ENCODE peak calls at places on chromosomes 1 and 21, in seven cellular contexts. One of them, this sample, is unnamed.

GRCh38 chr1:93804412-93804811 is 74.6 kb downstream of the DNTTIP2 start:
- DNase-seq in lower lobe of right lung: no peak
- DNase-seq in IMR-90: peak; percentile 95
- DNase-seq in adrenal gland: no peak
- DNase-seq in hepatocyte: no peak
- DNase-seq in left ventricle myocardium inferior: no peak
- DNase-seq in colonic mucosa: no peak
- DNase-seq in this sample: peak; percentile 92

GRCh38 chr1:91901231-91901630 is 15.3 kb upstream of the TGFBR3 start:
- DNase-seq in lower lobe of right lung: no peak
- DNase-seq in IMR-90: peak; percentile 66
- DNase-seq in adrenal gland: no peak
- DNase-seq in hepatocyte: no peak
- DNase-seq in left ventricle myocardium inferior: no peak
- DNase-seq in colonic mucosa: no peak
- DNase-seq in this sample: no peak

GRCh38 chr1:225875044-225875822 is 6.9 kb downstream of the TMEM63A start:
- DNase-seq in lower lobe of right lung: peak; percentile 79
- DNase-seq in IMR-90: no peak
- DNase-seq in adrenal gland: no peak
- DNase-seq in hepatocyte: peak; percentile 83
- DNase-seq in left ventricle myocardium inferior: no peak
- DNase-seq in colonic mucosa: peak; percentile 80
- DNase-seq in this sample: no peak

GRCh38 chr1:39574646-39575045 is 1.9 kb downstream of the PABPC4 start:
- DNase-seq in lower lobe of right lung: no peak
- DNase-seq in IMR-90: peak; percentile 35
- DNase-seq in adrenal gland: peak; percentile 52
- DNase-seq in hepatocyte: peak; percentile 39
- DNase-seq in left ventricle myocardium inferior: no peak
- DNase-seq in colonic mucosa: peak; percentile 52
- DNase-seq in this sample: peak; percentile 19

GRCh38 chr1:244207042-244207934 is 156.2 kb downstream of the ZBTB18 start:
- DNase-seq in lower lobe of right lung: no peak
- DNase-seq in IMR-90: peak; percentile 57
- DNase-seq in adrenal gland: no peak
- DNase-seq in hepatocyte: no peak
- DNase-seq in left ventricle myocardium inferior: peak; percentile 37
- DNase-seq in colonic mucosa: no peak
- DNase-seq in this sample: peak; percentile 76

GRCh38 chr1:171366099-171366498 is 52.1 kb downstream of the FMO4 start:
- DNase-seq in lower lobe of right lung: no peak
- DNase-seq in IMR-90: no peak
- DNase-seq in adrenal gland: no peak
- DNase-seq in hepatocyte: peak; percentile 34
- DNase-seq in left ventricle myocardium inferior: no peak
- DNase-seq in colonic mucosa: no peak
- DNase-seq in this sample: peak; percentile 88

GRCh38 chr1:77929806-77930205 is 41.4 kb downstream of the NEXN start:
- DNase-seq in lower lobe of right lung: no peak
- DNase-seq in IMR-90: peak; percentile 36
- DNase-seq in adrenal gland: no peak
- DNase-seq in hepatocyte: no peak
- DNase-seq in left ventricle myocardium inferior: no peak
- DNase-seq in colonic mucosa: no peak
- DNase-seq in this sample: no peak

GRCh38 chr1:118649406-118649805 is 338.7 kb downstream of the TBX15 start:
- DNase-seq in lower lobe of right lung: no peak
- DNase-seq in IMR-90: no peak
- DNase-seq in adrenal gland: no peak
- DNase-seq in hepatocyte: no peak
- DNase-seq in left ventricle myocardium inferior: no peak
- DNase-seq in colonic mucosa: no peak
- DNase-seq in this sample: no peak

GRCh38 chr1:34236089-34236488 is 59.4 kb downstream of the C1orf94 start:
- DNase-seq in lower lobe of right lung: no peak
- DNase-seq in IMR-90: no peak
- DNase-seq in adrenal gland: no peak
- DNase-seq in hepatocyte: peak; percentile 33
- DNase-seq in left ventricle myocardium inferior: no peak
- DNase-seq in colonic mucosa: no peak
- DNase-seq in this sample: no peak

GRCh38 chr1:179107706-179108629 is 26.1 kb downstream of the TOR3A start:
- DNase-seq in lower lobe of right lung: no peak
- DNase-seq in IMR-90: no peak
- DNase-seq in adrenal gland: no peak
- DNase-seq in hepatocyte: no peak
- DNase-seq in left ventricle myocardium inferior: no peak
- DNase-seq in colonic mucosa: no peak
- DNase-seq in this sample: no peak

GRCh38 chr1:53398091-53398490 is 61.1 kb upstream of the DMRTB1 start:
- DNase-seq in lower lobe of right lung: no peak
- DNase-seq in IMR-90: peak; percentile 32
- DNase-seq in adrenal gland: no peak
- DNase-seq in hepatocyte: no peak
- DNase-seq in left ventricle myocardium inferior: no peak
- DNase-seq in colonic mucosa: no peak
- DNase-seq in this sample: no peak

GRCh38 chr1:240417317-240417716 is 194.6 kb downstream of the GREM2 start:
- DNase-seq in lower lobe of right lung: no peak
- DNase-seq in IMR-90: peak; percentile 14
- DNase-seq in adrenal gland: no peak
- DNase-seq in hepatocyte: no peak
- DNase-seq in left ventricle myocardium inferior: no peak
- DNase-seq in colonic mucosa: no peak
- DNase-seq in this sample: no peak

GRCh38 chr1:12544357-12544756 is 73.7 kb downstream of the DHRS3 start:
- DNase-seq in lower lobe of right lung: peak; percentile 5
- DNase-seq in IMR-90: no peak
- DNase-seq in adrenal gland: no peak
- DNase-seq in hepatocyte: no peak
- DNase-seq in left ventricle myocardium inferior: no peak
- DNase-seq in colonic mucosa: no peak
- DNase-seq in this sample: no peak

GRCh38 chr1:23358310-23358709 is 11.3 kb downstream of the ZNF436 start:
- DNase-seq in lower lobe of right lung: no peak
- DNase-seq in IMR-90: no peak
- DNase-seq in adrenal gland: no peak
- DNase-seq in hepatocyte: no peak
- DNase-seq in left ventricle myocardium inferior: no peak
- DNase-seq in colonic mucosa: no peak
- DNase-seq in this sample: no peak
- H3K9me3 ChIP-seq in lower lobe of right lung: peaks cover 36% of the 10 kb centered on the region
- H3K9me3 ChIP-seq in IMR-90: peaks cover 37% of the 10 kb centered on the region
- H3K9me3 ChIP-seq in adrenal gland: peaks cover 34% of the 10 kb centered on the region
- H3K9me3 ChIP-seq in hepatocyte: peaks cover 44% of the 10 kb centered on the region
- H3K9me3 ChIP-seq in left ventricle myocardium inferior: peaks cover 49% of the 10 kb centered on the region
- H3K9me3 ChIP-seq in colonic mucosa: peaks cover 22% of the 10 kb centered on the region
- H3K9me3 ChIP-seq in this sample: peaks cover 14% of the 10 kb centered on the region

GRCh38 chr1:193431265-193431977 is 245.0 kb upstream of the B3GALT2 start:
- DNase-seq in lower lobe of right lung: no peak
- DNase-seq in IMR-90: no peak
- DNase-seq in adrenal gland: no peak
- DNase-seq in hepatocyte: no peak
- DNase-seq in left ventricle myocardium inferior: no peak
- DNase-seq in colonic mucosa: peak; percentile 69
- DNase-seq in this sample: no peak
- H3K9me3 ChIP-seq in lower lobe of right lung: peaks cover 16% of the 10 kb centered on the region
- H3K9me3 ChIP-seq in IMR-90: peaks cover 13% of the 10 kb centered on the region
- H3K9me3 ChIP-seq in adrenal gland: peaks cover 7% of the 10 kb centered on the region
- H3K9me3 ChIP-seq in hepatocyte: no peaks in the 10 kb centered on the region
- H3K9me3 ChIP-seq in left ventricle myocardium inferior: peaks cover 24% of the 10 kb centered on the region
- H3K9me3 ChIP-seq in colonic mucosa: no peaks in the 10 kb centered on the region
- H3K9me3 ChIP-seq in this sample: no peaks in the 10 kb centered on the region

DNA sequence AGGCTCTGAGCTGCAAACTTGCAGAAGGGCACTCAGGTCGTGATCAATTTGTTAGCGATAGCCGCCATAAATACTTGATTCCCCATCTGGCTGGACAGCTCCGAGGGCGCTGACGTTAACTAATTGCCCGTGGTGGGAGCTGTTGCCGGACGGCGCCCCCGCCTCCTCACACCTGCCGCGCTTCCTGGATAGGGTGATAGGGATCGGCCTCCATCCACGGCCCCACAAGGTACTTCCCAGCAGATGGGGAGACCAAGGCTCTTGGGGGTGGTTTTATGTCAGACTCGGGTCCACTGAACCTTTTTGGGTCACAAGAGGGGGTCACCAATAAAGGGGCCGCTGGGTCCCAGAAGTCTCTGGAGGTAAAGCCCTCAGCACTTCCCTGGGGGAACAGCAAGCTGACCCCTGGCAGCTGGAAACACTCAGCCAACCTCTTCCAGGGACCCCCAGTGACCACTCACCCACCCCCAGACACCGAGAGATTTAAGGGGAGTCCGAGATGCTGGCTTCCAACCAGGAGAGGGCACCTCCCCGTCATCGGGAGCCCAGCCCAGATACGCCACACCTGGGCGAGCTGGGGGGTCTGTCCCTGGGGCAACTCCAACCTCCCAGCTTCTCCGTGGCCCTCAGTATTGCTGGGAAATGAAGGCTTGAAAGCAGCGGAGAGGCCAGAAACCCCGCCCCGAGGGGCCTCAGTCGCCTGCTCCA is 61.1 kb upstream of the TTC34 start:
- DNase-seq in lower lobe of right lung: peak; percentile 40
- DNase-seq in IMR-90: no peak
- DNase-seq in adrenal gland: no peak
- DNase-seq in hepatocyte: no peak
- DNase-seq in left ventricle myocardium inferior: no peak
- DNase-seq in colonic mucosa: no peak
- DNase-seq in this sample: no peak
- H3K9me3 ChIP-seq in lower lobe of right lung: no peaks in the 10 kb centered on the region
- H3K9me3 ChIP-seq in IMR-90: peaks cover 73% of the 10 kb centered on the region
- H3K9me3 ChIP-seq in adrenal gland: no peaks in the 10 kb centered on the region
- H3K9me3 ChIP-seq in hepatocyte: no peaks in the 10 kb centered on the region
- H3K9me3 ChIP-seq in left ventricle myocardium inferior: no peaks in the 10 kb centered on the region
- H3K9me3 ChIP-seq in colonic mucosa: no peaks in the 10 kb centered on the region
- H3K9me3 ChIP-seq in this sample: no peaks in the 10 kb centered on the region

GRCh38 chr1:2927393-2927792 is 93.9 kb upstream of the ACTRT2 start:
- DNase-seq in lower lobe of right lung: no peak
- DNase-seq in IMR-90: no peak
- DNase-seq in adrenal gland: no peak
- DNase-seq in hepatocyte: no peak
- DNase-seq in left ventricle myocardium inferior: no peak
- DNase-seq in colonic mucosa: no peak
- DNase-seq in this sample: no peak
- H3K9me3 ChIP-seq in lower lobe of right lung: no peaks in the 10 kb centered on the region
- H3K9me3 ChIP-seq in IMR-90: peaks cover 74% of the 10 kb centered on the region
- H3K9me3 ChIP-seq in adrenal gland: no peaks in the 10 kb centered on the region
- H3K9me3 ChIP-seq in hepatocyte: no peaks in the 10 kb centered on the region
- H3K9me3 ChIP-seq in left ventricle myocardium inferior: no peaks in the 10 kb centered on the region
- H3K9me3 ChIP-seq in colonic mucosa: no peaks in the 10 kb centered on the region
- H3K9me3 ChIP-seq in this sample: no peaks in the 10 kb centered on the region

DNA sequence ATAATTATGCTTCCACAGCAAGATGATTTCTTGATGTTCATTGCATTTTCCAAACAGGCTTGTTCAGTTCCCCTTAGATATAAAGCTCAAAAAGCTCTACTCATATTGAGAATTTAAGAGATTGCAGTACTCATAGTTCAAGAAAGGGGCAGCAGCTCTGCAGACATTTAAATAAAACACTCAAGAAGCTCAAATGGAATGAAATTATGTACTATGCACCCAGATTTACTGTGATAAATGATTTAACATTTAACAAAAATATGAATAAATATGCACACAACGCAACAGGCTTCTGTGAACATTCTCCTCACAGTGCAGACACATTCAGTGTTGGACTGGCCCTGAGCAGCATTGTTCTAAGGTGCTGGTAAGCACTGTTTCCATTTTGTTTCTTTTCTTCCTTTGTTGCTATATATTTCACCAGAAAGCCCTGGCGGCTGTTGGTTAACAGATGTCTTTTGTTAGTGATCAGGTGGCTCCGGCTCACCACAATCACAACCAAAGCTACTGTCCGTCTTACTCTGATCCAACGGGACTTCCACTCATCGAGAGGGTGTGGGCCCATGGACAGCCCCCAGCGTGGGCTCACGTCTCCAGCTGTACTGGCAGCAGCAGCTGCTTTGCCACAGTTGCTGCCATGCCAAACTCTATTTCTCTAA is 1440.3 kb downstream of the NCAM2 start:
- DNase-seq in lower lobe of right lung: no peak
- DNase-seq in IMR-90: no peak
- DNase-seq in adrenal gland: no peak
- DNase-seq in hepatocyte: no peak
- DNase-seq in left ventricle myocardium inferior: no peak
- DNase-seq in colonic mucosa: no peak
- DNase-seq in this sample: no peak
- H3K9me3 ChIP-seq in lower lobe of right lung: no peaks in the 10 kb centered on the region
- H3K9me3 ChIP-seq in IMR-90: peaks cover 6% of the 10 kb centered on the region
- H3K9me3 ChIP-seq in adrenal gland: no peaks in the 10 kb centered on the region
- H3K9me3 ChIP-seq in hepatocyte: no peaks in the 10 kb centered on the region
- H3K9me3 ChIP-seq in left ventricle myocardium inferior: peaks cover 4% of the 10 kb centered on the region
- H3K9me3 ChIP-seq in colonic mucosa: no peaks in the 10 kb centered on the region
- H3K9me3 ChIP-seq in this sample: no peaks in the 10 kb centered on the region

DNA sequence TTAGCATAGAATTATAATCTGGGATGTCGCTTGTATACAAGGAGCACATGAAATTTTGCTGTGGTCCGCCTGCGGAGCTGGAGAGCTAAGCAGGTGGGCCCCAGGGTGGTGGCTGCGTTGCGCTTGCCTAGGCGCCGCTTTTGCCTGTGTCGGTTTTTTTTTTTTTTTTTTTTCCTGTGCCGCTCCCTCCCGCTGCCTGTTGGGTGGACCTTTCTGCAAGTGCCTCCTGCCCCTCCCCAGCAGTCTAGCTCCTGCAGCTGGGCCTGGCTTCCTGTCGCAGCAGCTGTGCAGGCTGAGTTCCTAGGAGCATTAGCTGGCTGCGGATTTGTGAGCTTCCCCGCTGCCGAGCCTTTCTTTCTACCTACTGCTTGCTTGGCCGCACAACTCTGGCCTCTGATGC is 20.6 kb downstream of the PYHIN1 start:
- DNase-seq in lower lobe of right lung: no peak
- DNase-seq in IMR-90: no peak
- DNase-seq in adrenal gland: no peak
- DNase-seq in hepatocyte: no peak
- DNase-seq in left ventricle myocardium inferior: no peak
- DNase-seq in colonic mucosa: peak; percentile 23
- DNase-seq in this sample: no peak
- H3K9me3 ChIP-seq in lower lobe of right lung: no peaks in the 10 kb centered on the region
- H3K9me3 ChIP-seq in IMR-90: no peaks in the 10 kb centered on the region
- H3K9me3 ChIP-seq in adrenal gland: no peaks in the 10 kb centered on the region
- H3K9me3 ChIP-seq in hepatocyte: no peaks in the 10 kb centered on the region
- H3K9me3 ChIP-seq in left ventricle myocardium inferior: peaks cover 4% of the 10 kb centered on the region
- H3K9me3 ChIP-seq in colonic mucosa: no peaks in the 10 kb centered on the region
- H3K9me3 ChIP-seq in this sample: no peaks in the 10 kb centered on the region

This sample was measured in fibroblast of lung.